ENCODE peak calls at places on chromosomes 5 and 9, in five cellular contexts. E is effector memory CD4-positive, alpha-beta T cell; Q is psoas muscle; Y is lower lobe of right lung; M is left lung. T is an unnamed sample.

GRCh38 chr9:131310833-131311554 is 21.5 kb downstream of the PLPP7 start:
- DNase-seq in E (peak; percentile 47), Q (peak; percentile 60), Y (no peak), M (no peak), T (no peak)

GRCh38 chr9:34501889-34502425 is 20.8 kb downstream of the ENHO start:
- DNase-seq in E (no peak), Q (peak; percentile 27), Y (peak; percentile 78), M (peak; percentile 84), T (peak; percentile 69)

GRCh38 chr5:134517553-134517952 is 7.9 kb upstream of the JADE2 start:
- DNase-seq in E (no peak), Q (no peak), Y (no peak), M (no peak), T (no peak)

GRCh38 chr5:140351609-140352334 is 5.4 kb upstream of the HBEGF start:
- DNase-seq in E (peak; percentile 15), Q (no peak), Y (no peak), M (no peak), T (peak; percentile 97)

GRCh38 chr9:127520941-127521918 is 69.9 kb downstream of the LRSAM1 start:
- DNase-seq in E (no peak), Q (no peak), Y (no peak), M (no peak), T (no peak)

GRCh38 chr5:42887575-42887974 is 75.9 kb upstream of the SELENOP start:
- DNase-seq in E (no peak), Q (no peak), Y (no peak), M (no peak), T (no peak)

GRCh38 chr9:18061856-18062255 is 412.1 kb upstream of the ADAMTSL1 start:
- DNase-seq in E (no peak), Q (no peak), Y (no peak), M (no peak), T (no peak)

GRCh38 chr9:27117489-27118135 is 8.6 kb downstream of the TEK start:
- DNase-seq in E (no peak), Q (peak; percentile 62), Y (peak; percentile 65), M (peak; percentile 45), T (no peak)

GRCh38 chr5:169416583-169417196 is 115.8 kb upstream of the SLIT3 start:
- DNase-seq in E (no peak), Q (peak; percentile 61), Y (no peak), M (peak; percentile 50), T (peak; percentile 26)

GRCh38 chr5:138517437-138517836 is 25.6 kb downstream of the ETF1 start:
- DNase-seq in E (no peak), Q (no peak), Y (no peak), M (no peak), T (no peak)
- H3K36me3 ChIP-seq in E (peaks cover 63% of the 10 kb centered on the region), Q (peaks cover 63% of the 10 kb centered on the region), Y (peaks cover 63% of the 10 kb centered on the region), M (no peaks in the 10 kb centered on the region), T (peaks cover 65% of the 10 kb centered on the region)

GRCh38 chr9:113536166-113536482 is 72.6 kb downstream of the RGS3 start:
- DNase-seq in E (no peak), Q (no peak), Y (no peak), M (no peak), T (no peak)

GRCh38 chr9:113537227-113537810 is 73.8 kb downstream of the RGS3 start:
- DNase-seq in E (no peak), Q (no peak), Y (no peak), M (peak; percentile 14), T (no peak)

GRCh38 chr9:113533335-113534225 is 70.1 kb downstream of the RGS3 start:
- DNase-seq in E (no peak), Q (no peak), Y (no peak), M (no peak), T (no peak)

GRCh38 chr9:113536483-113537226 is 73.1 kb downstream of the RGS3 start:
- DNase-seq in E (no peak), Q (peak; percentile 73), Y (no peak), M (peak; percentile 37), T (no peak)

DNA sequence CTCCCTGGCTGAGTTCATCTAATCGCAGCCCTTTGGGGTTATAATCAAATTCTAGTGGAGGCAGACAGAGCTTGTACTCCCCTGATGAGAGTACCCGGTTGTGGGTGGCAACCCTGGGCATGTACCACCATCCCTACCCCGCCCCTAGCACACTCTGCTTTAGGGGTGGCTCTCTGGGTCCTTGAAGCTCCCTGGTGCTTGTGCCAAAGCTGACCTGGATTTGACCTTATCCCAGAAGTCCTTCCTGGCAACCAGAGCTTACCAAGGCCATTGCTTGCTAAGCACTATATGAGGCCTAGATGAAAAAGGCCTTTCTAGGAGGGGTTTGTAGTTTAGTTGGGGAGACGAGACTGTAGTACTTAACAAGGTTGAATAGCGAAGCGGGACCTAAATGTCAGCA is 72.2 kb downstream of the RGS3 start:
- DNase-seq in E (no peak), Q (no peak), Y (no peak), M (peak; percentile 16), T (no peak)
- H3K27ac ChIP-seq in E (no peak overlapping the region), Q (peak overlapping the region; percentile 82), Y (no peak overlapping the region), M (no peak overlapping the region), T (peak overlapping the region; percentile 26)

GRCh38 chr9:33320568-33321261 is 30.4 kb downstream of the NFX1 start:
- DNase-seq in E (no peak), Q (no peak), Y (no peak), M (no peak), T (no peak)

GRCh38 chr9:33315371-33315770 is 25.1 kb downstream of the NFX1 start:
- DNase-seq in E (no peak), Q (no peak), Y (no peak), M (no peak), T (no peak)

GRCh38 chr9:33320230-33320567 is 29.9 kb downstream of the NFX1 start:
- DNase-seq in E (no peak), Q (no peak), Y (no peak), M (no peak), T (no peak)

GRCh38 chr9:33318225-33318624 is 27.9 kb downstream of the NFX1 start:
- DNase-seq in E (no peak), Q (no peak), Y (no peak), M (no peak), T (no peak)

GRCh38 chr9:33318781-33319180 is 28.5 kb downstream of the NFX1 start:
- DNase-seq in E (no peak), Q (no peak), Y (no peak), M (no peak), T (no peak)
- H3K36me3 ChIP-seq in E (peaks cover 81% of the 10 kb centered on the region), Q (peaks cover 95% of the 10 kb centered on the region), Y (peaks cover 99% of the 10 kb centered on the region), M (no peaks in the 10 kb centered on the region), T (peaks cover 93% of the 10 kb centered on the region)

DNA sequence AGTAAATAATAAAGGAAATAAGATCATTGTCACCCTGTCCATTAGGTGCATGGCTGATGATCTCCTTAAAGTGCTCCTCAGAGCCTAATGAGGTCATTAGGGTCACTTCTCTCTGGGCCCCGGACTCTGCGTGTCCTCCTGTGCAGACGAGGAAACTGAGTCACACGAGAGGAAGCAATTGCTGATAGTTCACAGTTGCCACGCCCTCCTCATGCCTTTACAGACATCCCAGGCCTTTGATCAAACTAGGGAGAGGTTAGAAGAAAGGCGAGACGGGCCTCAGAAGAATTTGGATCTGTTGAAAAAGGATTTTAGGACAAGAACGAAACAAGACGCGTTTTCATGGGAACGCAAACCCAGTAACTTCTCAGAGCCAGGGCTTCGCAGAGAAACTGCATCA is 32.0 kb upstream of the MSX2 start:
- DNase-seq in E (no peak), Q (no peak), Y (no peak), M (no peak), T (no peak)
- H3K27ac ChIP-seq in E (no peak overlapping the region), Q (no peak overlapping the region), Y (no peak overlapping the region), M (no peak overlapping the region), T (no peak overlapping the region)

GRCh38 chr9:36116593-36116992 is 19.9 kb upstream of the GLIPR2 start:
- DNase-seq in E (no peak), Q (no peak), Y (no peak), M (no peak), T (no peak)

GRCh38 chr9:36120705-36121104 is 15.8 kb upstream of the GLIPR2 start:
- DNase-seq in E (no peak), Q (no peak), Y (no peak), M (no peak), T (no peak)

GRCh38 chr9:36118201-36118600 is 18.3 kb upstream of the GLIPR2 start:
- DNase-seq in E (no peak), Q (no peak), Y (no peak), M (no peak), T (no peak)

GRCh38 chr9:36118706-36119105 is 17.8 kb upstream of the GLIPR2 start:
- DNase-seq in E (no peak), Q (no peak), Y (peak; percentile 72), M (peak; percentile 77), T (no peak)

GRCh38 chr9:36119476-36119875 is 17.1 kb upstream of the GLIPR2 start:
- DNase-seq in E (no peak), Q (no peak), Y (no peak), M (no peak), T (no peak)
- H3K36me3 ChIP-seq in E (peaks cover 6% of the 10 kb centered on the region), Q (peaks cover 36% of the 10 kb centered on the region), Y (peaks cover 32% of the 10 kb centered on the region), M (no peaks in the 10 kb centered on the region), T (peaks cover 75% of the 10 kb centered on the region)

GRCh38 chr9:136603901-136604816 is 58.3 kb upstream of the NOTCH1 start:
- DNase-seq in E (no peak), Q (peak; percentile 41), Y (no peak), M (no peak), T (no peak)

GRCh38 chr9:136607334-136607919 is 55.3 kb upstream of the EGFL7 start:
- DNase-seq in E (no peak), Q (no peak), Y (no peak), M (no peak), T (no peak)

GRCh38 chr9:136604823-136605525 is 57.7 kb upstream of the EGFL7 start:
- DNase-seq in E (no peak), Q (no peak), Y (no peak), M (no peak), T (no peak)

GRCh38 chr9:136606687-136607333 is 55.9 kb upstream of the EGFL7 start:
- DNase-seq in E (no peak), Q (no peak), Y (no peak), M (no peak), T (no peak)

GRCh38 chr9:136605966-136606365 is 56.8 kb upstream of the EGFL7 start:
- DNase-seq in E (no peak), Q (no peak), Y (no peak), M (no peak), T (no peak)
- H3K27ac ChIP-seq in E (no peak overlapping the region), Q (no peak overlapping the region), Y (no peak overlapping the region), M (no peak overlapping the region), T (peak overlapping the region; percentile 28)

GRCh38 chr5:176383961-176384360 is 4.4 kb downstream of the NOP16 start:
- DNase-seq in E (no peak), Q (no peak), Y (no peak), M (no peak), T (no peak)
- H3K36me3 ChIP-seq in E (peaks cover 51% of the 10 kb centered on the region), Q (peaks cover 51% of the 10 kb centered on the region), Y (peaks cover 44% of the 10 kb centered on the region), M (no peaks in the 10 kb centered on the region), T (no peaks in the 10 kb centered on the region)

GRCh38 chr5:112636751-112637150 is 100.9 kb upstream of the APC start:
- DNase-seq in E (no peak), Q (no peak), Y (no peak), M (no peak), T (no peak)
- H3K27ac ChIP-seq in E (no peak overlapping the region), Q (no peak overlapping the region), Y (no peak overlapping the region), M (no peak overlapping the region), T (no peak overlapping the region)